ENCODE peak calls at places on chromosomes 12 and 14, in ten cellular contexts. One of them, this sample, is unnamed.

GRCh38 chr12:112013601-112014402 is 576 bp downstream of the ERP29 start:
- DNase-seq in CD4-positive, alpha-beta T cell: peak
- DNase-seq in BJ: no peak
- DNase-seq in type B pancreatic cell: peak
- DNase-seq in Calu3: peak
- DNase-seq in K562: peak
- DNase-seq in left lung: peak
- DNase-seq in fibroblast of lung: peak
- DNase-seq in fibroblast of mammary gland: peak
- DNase-seq in mucosa of descending colon: peak
- DNase-seq in this sample: no peak

GRCh38 chr14:75234173-75234855 is 44.3 kb upstream of the FOS start:
- DNase-seq in CD4-positive, alpha-beta T cell: no peak
- DNase-seq in BJ: no peak
- DNase-seq in type B pancreatic cell: no peak
- DNase-seq in Calu3: peak
- DNase-seq in K562: peak
- DNase-seq in left lung: peak
- DNase-seq in fibroblast of lung: peak
- DNase-seq in fibroblast of mammary gland: peak
- DNase-seq in mucosa of descending colon: no peak
- DNase-seq in this sample: no peak

GRCh38 chr12:38921025-38921677 is 15.8 kb upstream of the CPNE8 start:
- DNase-seq in CD4-positive, alpha-beta T cell: no peak
- DNase-seq in BJ: no peak
- DNase-seq in type B pancreatic cell: no peak
- DNase-seq in Calu3: peak
- DNase-seq in K562: peak
- DNase-seq in left lung: no peak
- DNase-seq in fibroblast of lung: peak
- DNase-seq in fibroblast of mammary gland: peak
- DNase-seq in mucosa of descending colon: peak
- DNase-seq in this sample: no peak

GRCh38 chr14:45103806-45104205 is 19.9 kb downstream of the PRPF39 start:
- DNase-seq in CD4-positive, alpha-beta T cell: no peak
- DNase-seq in BJ: no peak
- DNase-seq in type B pancreatic cell: no peak
- DNase-seq in Calu3: no peak
- DNase-seq in K562: no peak
- DNase-seq in left lung: no peak
- DNase-seq in fibroblast of lung: no peak
- DNase-seq in fibroblast of mammary gland: no peak
- DNase-seq in mucosa of descending colon: no peak
- DNase-seq in this sample: no peak

GRCh38 chr12:64656429-64656828 is 46.1 kb downstream of the RASSF3 start:
- DNase-seq in CD4-positive, alpha-beta T cell: no peak
- DNase-seq in BJ: no peak
- DNase-seq in type B pancreatic cell: no peak
- DNase-seq in Calu3: no peak
- DNase-seq in K562: no peak
- DNase-seq in left lung: no peak
- DNase-seq in fibroblast of lung: peak
- DNase-seq in fibroblast of mammary gland: no peak
- DNase-seq in mucosa of descending colon: no peak
- DNase-seq in this sample: no peak

GRCh38 chr12:131197490-131197889 is 243.8 kb downstream of the ADGRD1 start:
- DNase-seq in CD4-positive, alpha-beta T cell: no peak
- DNase-seq in BJ: no peak
- DNase-seq in type B pancreatic cell: no peak
- DNase-seq in Calu3: no peak
- DNase-seq in K562: no peak
- DNase-seq in left lung: no peak
- DNase-seq in fibroblast of lung: no peak
- DNase-seq in fibroblast of mammary gland: no peak
- DNase-seq in mucosa of descending colon: no peak
- DNase-seq in this sample: no peak

GRCh38 chr14:93008381-93008780 is 85.4 kb downstream of the CHGA start:
- DNase-seq in CD4-positive, alpha-beta T cell: no peak
- DNase-seq in BJ: no peak
- DNase-seq in type B pancreatic cell: no peak
- DNase-seq in Calu3: no peak
- DNase-seq in K562: peak
- DNase-seq in left lung: peak
- DNase-seq in fibroblast of lung: peak
- DNase-seq in fibroblast of mammary gland: peak
- DNase-seq in mucosa of descending colon: no peak
- DNase-seq in this sample: no peak

GRCh38 chr14:99436247-99437180 is 44.1 kb downstream of the SETD3 start:
- DNase-seq in CD4-positive, alpha-beta T cell: no peak
- DNase-seq in BJ: no peak
- DNase-seq in type B pancreatic cell: no peak
- DNase-seq in Calu3: no peak
- DNase-seq in K562: no peak
- DNase-seq in left lung: no peak
- DNase-seq in fibroblast of lung: peak
- DNase-seq in fibroblast of mammary gland: no peak
- DNase-seq in mucosa of descending colon: no peak
- DNase-seq in this sample: peak

DNA sequence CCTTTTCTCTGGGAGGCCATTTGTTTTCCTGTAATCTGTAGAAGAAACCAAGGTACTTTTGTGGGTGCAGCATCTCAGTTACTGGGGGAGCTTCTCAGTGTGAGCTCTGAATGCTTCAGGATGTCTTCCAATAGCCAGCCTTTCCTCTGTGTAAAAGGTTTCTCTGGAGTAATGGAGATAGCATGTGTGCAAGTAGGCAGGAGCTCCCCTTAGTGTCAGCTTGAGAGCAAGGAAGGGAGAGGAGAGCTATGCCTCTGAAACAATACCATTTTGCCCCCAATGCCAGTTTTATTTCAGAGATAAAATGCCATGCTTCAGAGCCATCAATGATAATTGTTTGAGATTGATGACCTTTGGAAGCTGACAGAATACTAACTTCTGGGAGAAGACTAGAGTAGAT is 125.5 kb downstream of the CRADD start:
- DNase-seq in CD4-positive, alpha-beta T cell: no peak
- DNase-seq in BJ: no peak
- DNase-seq in type B pancreatic cell: no peak
- DNase-seq in Calu3: no peak
- DNase-seq in K562: no peak
- DNase-seq in left lung: no peak
- DNase-seq in fibroblast of lung: peak
- DNase-seq in fibroblast of mammary gland: peak
- DNase-seq in mucosa of descending colon: no peak
- DNase-seq in this sample: no peak
- TF ChIP-seq CTCF in CD4-positive, alpha-beta T cell: no peak
- TF ChIP-seq CTCF in BJ: peak
- TF ChIP-seq CTCF in type B pancreatic cell: no peak
- TF ChIP-seq CTCF in Calu3: no peak
- TF ChIP-seq CTCF in K562: no peak
- TF ChIP-seq CTCF in left lung: no peak
- TF ChIP-seq CTCF in fibroblast of lung: peak
- TF ChIP-seq CTCF in fibroblast of mammary gland: peak
- TF ChIP-seq CTCF in mucosa of descending colon: no peak
- TF ChIP-seq CTCF in this sample: peak

GRCh38 chr12:133080051-133080618 is 588 bp upstream of the ZNF140 start:
- DNase-seq in CD4-positive, alpha-beta T cell: peak
- DNase-seq in BJ: peak
- DNase-seq in type B pancreatic cell: peak
- DNase-seq in Calu3: peak
- DNase-seq in K562: peak
- DNase-seq in left lung: peak
- DNase-seq in fibroblast of lung: peak
- DNase-seq in fibroblast of mammary gland: peak
- DNase-seq in mucosa of descending colon: peak
- DNase-seq in this sample: peak
- TF ChIP-seq CTCF in CD4-positive, alpha-beta T cell: no peak
- TF ChIP-seq CTCF in BJ: no peak
- TF ChIP-seq CTCF in type B pancreatic cell: no peak
- TF ChIP-seq CTCF in Calu3: no peak
- TF ChIP-seq CTCF in K562: peak
- TF ChIP-seq CTCF in left lung: no peak
- TF ChIP-seq CTCF in fibroblast of lung: no peak
- TF ChIP-seq CTCF in fibroblast of mammary gland: no peak
- TF ChIP-seq CTCF in mucosa of descending colon: no peak
- TF ChIP-seq CTCF in this sample: no peak

GRCh38 chr14:95871531-95871930 is 5.1 kb upstream of the TUNAR start:
- DNase-seq in CD4-positive, alpha-beta T cell: no peak
- DNase-seq in BJ: no peak
- DNase-seq in type B pancreatic cell: peak
- DNase-seq in Calu3: no peak
- DNase-seq in K562: no peak
- DNase-seq in left lung: no peak
- DNase-seq in fibroblast of lung: no peak
- DNase-seq in fibroblast of mammary gland: no peak
- DNase-seq in mucosa of descending colon: no peak
- DNase-seq in this sample: no peak

GRCh38 chr14:95876769-95877490 is at the start of gene TUNAR:
- DNase-seq in CD4-positive, alpha-beta T cell: no peak
- DNase-seq in BJ: no peak
- DNase-seq in type B pancreatic cell: no peak
- DNase-seq in Calu3: no peak
- DNase-seq in K562: no peak
- DNase-seq in left lung: peak
- DNase-seq in fibroblast of lung: peak
- DNase-seq in fibroblast of mammary gland: no peak
- DNase-seq in mucosa of descending colon: no peak
- DNase-seq in this sample: no peak

GRCh38 chr14:95872777-95873176 is 3.9 kb upstream of the TUNAR start:
- DNase-seq in CD4-positive, alpha-beta T cell: no peak
- DNase-seq in BJ: no peak
- DNase-seq in type B pancreatic cell: no peak
- DNase-seq in Calu3: no peak
- DNase-seq in K562: no peak
- DNase-seq in left lung: no peak
- DNase-seq in fibroblast of lung: no peak
- DNase-seq in fibroblast of mammary gland: no peak
- DNase-seq in mucosa of descending colon: no peak
- DNase-seq in this sample: no peak

GRCh38 chr14:95877633-95878032 is 1.0 kb downstream of the TUNAR start:
- DNase-seq in CD4-positive, alpha-beta T cell: no peak
- DNase-seq in BJ: no peak
- DNase-seq in type B pancreatic cell: no peak
- DNase-seq in Calu3: no peak
- DNase-seq in K562: no peak
- DNase-seq in left lung: no peak
- DNase-seq in fibroblast of lung: no peak
- DNase-seq in fibroblast of mammary gland: no peak
- DNase-seq in mucosa of descending colon: no peak
- DNase-seq in this sample: no peak

DNA sequence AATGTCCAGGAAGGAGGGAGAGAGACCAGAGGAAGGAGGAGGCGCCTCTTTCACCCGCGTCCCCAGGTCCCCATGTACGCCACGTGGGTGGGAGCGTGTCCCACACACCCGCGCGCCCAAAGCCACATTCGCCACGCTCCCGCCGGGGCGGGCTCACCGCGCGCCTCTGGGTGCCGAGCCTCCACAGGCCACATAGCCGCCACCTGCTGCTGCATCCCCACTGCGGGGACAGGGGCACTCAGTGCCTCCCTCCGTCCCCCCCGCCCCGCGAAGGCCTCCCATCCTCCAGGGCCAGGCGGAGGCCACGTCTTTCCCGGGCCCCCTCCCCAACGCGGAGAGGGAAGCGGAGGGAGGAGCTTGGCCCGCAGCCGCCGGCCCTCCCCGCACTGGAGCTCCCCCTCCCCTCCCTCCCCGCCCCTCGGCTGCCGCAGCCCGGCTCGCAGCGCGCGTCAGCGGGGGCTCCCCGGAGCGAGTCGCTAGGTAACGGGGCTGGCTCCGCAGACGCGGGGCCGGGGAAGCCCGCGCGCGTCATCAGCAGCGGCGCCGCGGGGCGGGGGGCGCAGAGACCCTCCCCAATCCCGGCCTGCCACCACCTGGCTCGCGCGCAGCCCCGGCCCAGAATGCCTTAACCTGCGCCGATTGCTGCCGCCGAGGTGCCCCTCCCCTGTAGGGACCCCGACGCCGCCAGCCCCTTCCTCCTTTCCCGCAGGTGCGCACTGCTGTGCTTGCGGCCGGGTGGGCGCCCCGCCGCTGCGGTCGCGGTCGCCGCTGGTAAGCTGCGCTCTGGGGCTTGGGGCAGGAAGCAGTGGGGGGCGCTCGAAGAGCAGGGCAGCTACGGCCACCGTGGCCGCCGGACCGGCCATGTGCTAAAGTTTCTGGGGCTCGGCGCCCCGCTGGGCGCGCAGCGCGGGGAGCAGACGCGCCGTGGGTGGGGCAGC is 532 bp upstream of the TUNAR start:
- DNase-seq in CD4-positive, alpha-beta T cell: no peak
- DNase-seq in BJ: no peak
- DNase-seq in type B pancreatic cell: no peak
- DNase-seq in Calu3: no peak
- DNase-seq in K562: no peak
- DNase-seq in left lung: peak
- DNase-seq in fibroblast of lung: no peak
- DNase-seq in fibroblast of mammary gland: no peak
- DNase-seq in mucosa of descending colon: no peak
- DNase-seq in this sample: no peak
- TF ChIP-seq CTCF in CD4-positive, alpha-beta T cell: no peak
- TF ChIP-seq CTCF in BJ: no peak
- TF ChIP-seq CTCF in type B pancreatic cell: no peak
- TF ChIP-seq CTCF in Calu3: no peak
- TF ChIP-seq CTCF in K562: no peak
- TF ChIP-seq CTCF in left lung: no peak
- TF ChIP-seq CTCF in fibroblast of lung: no peak
- TF ChIP-seq CTCF in fibroblast of mammary gland: no peak
- TF ChIP-seq CTCF in mucosa of descending colon: no peak
- TF ChIP-seq CTCF in this sample: no peak

GRCh38 chr12:34348836-34349672 is 326.8 kb downstream of the ALG10 start:
- DNase-seq in CD4-positive, alpha-beta T cell: no peak
- DNase-seq in BJ: no peak
- DNase-seq in type B pancreatic cell: no peak
- DNase-seq in Calu3: no peak
- DNase-seq in K562: peak
- DNase-seq in left lung: no peak
- DNase-seq in fibroblast of lung: no peak
- DNase-seq in fibroblast of mammary gland: no peak
- DNase-seq in mucosa of descending colon: no peak
- DNase-seq in this sample: no peak

GRCh38 chr12:34348064-34348463 is 325.8 kb downstream of the ALG10 start:
- DNase-seq in CD4-positive, alpha-beta T cell: no peak
- DNase-seq in BJ: no peak
- DNase-seq in type B pancreatic cell: no peak
- DNase-seq in Calu3: no peak
- DNase-seq in K562: no peak
- DNase-seq in left lung: no peak
- DNase-seq in fibroblast of lung: no peak
- DNase-seq in fibroblast of mammary gland: no peak
- DNase-seq in mucosa of descending colon: no peak
- DNase-seq in this sample: no peak

GRCh38 chr12:34345801-34346200 is 323.5 kb downstream of the ALG10 start:
- DNase-seq in CD4-positive, alpha-beta T cell: no peak
- DNase-seq in BJ: no peak
- DNase-seq in type B pancreatic cell: no peak
- DNase-seq in Calu3: no peak
- DNase-seq in K562: peak
- DNase-seq in left lung: no peak
- DNase-seq in fibroblast of lung: no peak
- DNase-seq in fibroblast of mammary gland: no peak
- DNase-seq in mucosa of descending colon: no peak
- DNase-seq in this sample: no peak

GRCh38 chr12:34346372-34347034 is 324.2 kb downstream of the ALG10 start:
- DNase-seq in CD4-positive, alpha-beta T cell: no peak
- DNase-seq in BJ: no peak
- DNase-seq in type B pancreatic cell: no peak
- DNase-seq in Calu3: no peak
- DNase-seq in K562: peak
- DNase-seq in left lung: no peak
- DNase-seq in fibroblast of lung: no peak
- DNase-seq in fibroblast of mammary gland: no peak
- DNase-seq in mucosa of descending colon: no peak
- DNase-seq in this sample: no peak

DNA sequence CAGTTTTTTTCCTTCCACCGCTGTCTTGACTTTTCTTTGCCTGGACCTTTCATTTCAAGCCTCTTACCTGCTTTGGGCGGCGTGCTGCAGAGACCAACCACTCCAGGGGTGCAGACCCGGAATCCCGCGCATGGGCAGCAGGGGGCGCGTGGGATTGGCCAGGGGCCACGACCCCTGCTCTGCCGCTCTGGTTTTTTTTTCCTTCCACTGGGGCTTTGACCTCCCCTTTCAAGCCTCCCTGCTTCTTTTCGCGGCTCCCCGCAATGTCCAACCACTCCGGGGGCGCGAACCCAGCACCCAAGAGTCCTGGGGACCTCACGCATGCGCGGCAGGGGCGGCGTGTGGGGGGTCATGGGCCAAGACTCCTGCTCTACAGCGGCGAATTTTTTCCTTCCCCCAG is 325.1 kb downstream of the ALG10 start:
- DNase-seq in CD4-positive, alpha-beta T cell: no peak
- DNase-seq in BJ: no peak
- DNase-seq in type B pancreatic cell: no peak
- DNase-seq in Calu3: no peak
- DNase-seq in K562: peak
- DNase-seq in left lung: no peak
- DNase-seq in fibroblast of lung: no peak
- DNase-seq in fibroblast of mammary gland: no peak
- DNase-seq in mucosa of descending colon: no peak
- DNase-seq in this sample: no peak
- TF ChIP-seq CTCF in CD4-positive, alpha-beta T cell: no peak
- TF ChIP-seq CTCF in BJ: no peak
- TF ChIP-seq CTCF in type B pancreatic cell: no peak
- TF ChIP-seq CTCF in Calu3: no peak
- TF ChIP-seq CTCF in K562: peak
- TF ChIP-seq CTCF in left lung: no peak
- TF ChIP-seq CTCF in fibroblast of lung: no peak
- TF ChIP-seq CTCF in fibroblast of mammary gland: no peak
- TF ChIP-seq CTCF in mucosa of descending colon: no peak
- TF ChIP-seq CTCF in this sample: no peak